ENCODE peak calls at places on chromosomes 11 and 22, in five cellular contexts. C is foreskin fibroblast, B is fibroblast of villous mesenchyme, W is GM06990, I is AG04450. Z is an unnamed sample.

GRCh38 chr22:41034741-41035140 is 57.7 kb upstream of the EP300 start:
- DNase-seq in C (no peak), W (no peak), B (no peak), I (no peak), Z (peak)

GRCh38 chr11:69449320-69450063 is 32.0 kb upstream of the LINC01488 start:
- DNase-seq in B (peak), C (peak), W (no peak), I (no peak), Z (peak)

GRCh38 chr11:34977039-34977906 is 60.9 kb downstream of the PDHX start:
- DNase-seq in W (no peak), C (peak), I (peak), B (peak), Z (no peak)

GRCh38 chr11:19336331-19336730 is 95.6 kb upstream of the E2F8 start:
- DNase-seq in W (no peak), I (no peak), B (no peak), C (no peak), Z (no peak)

GRCh38 chr22:44876921-44877320 is 124.5 kb downstream of the ARHGAP8 start:
- DNase-seq in C (no peak), W (no peak), I (no peak), B (no peak), Z (no peak)

GRCh38 chr22:16783930-16784354 is 41.3 kb downstream of the XKR3 start:
- DNase-seq in I (no peak), W (no peak), C (no peak), B (no peak), Z (no peak)

GRCh38 chr11:123478352-123478986 is 48.4 kb downstream of the GRAMD1B start:
- DNase-seq in I (peak), C (peak), B (peak), W (peak), Z (peak)

GRCh38 chr22:46587492-46588278 is 32.5 kb upstream of the GRAMD4 start:
- DNase-seq in B (no peak), C (no peak), W (peak), I (no peak), Z (peak)

GRCh38 chr22:37249946-37250345 is 5.9 kb upstream of the RAC2 start:
- DNase-seq in W (no peak), B (no peak), I (no peak), C (no peak), Z (no peak)

GRCh38 chr11:46639197-46639839 is 22.0 kb downstream of the ATG13 start:
- DNase-seq in C (no peak), B (no peak), W (no peak), I (no peak), Z (no peak)

GRCh38 chr11:89613916-89614315 is 96.2 kb upstream of the TRIM77 start:
- DNase-seq in W (no peak), C (no peak), B (no peak), I (no peak), Z (no peak)

GRCh38 chr11:129972596-129972995 is 30.0 kb downstream of the PRDM10 start:
- DNase-seq in I (no peak), C (no peak), B (no peak), W (no peak), Z (no peak)

GRCh38 chr11:67406969-67407699 is 3.3 kb downstream of the TBC1D10C start:
- DNase-seq in C (no peak), W (no peak), I (no peak), B (no peak), Z (no peak)

GRCh38 chr11:66766681-66767080 is 37.7 kb upstream of the SPTBN2 start:
- DNase-seq in W (no peak), C (no peak), B (no peak), I (no peak), Z (no peak)

GRCh38 chr11:6201486-6201885 is 2.5 kb downstream of the OR52W1 start:
- DNase-seq in W (no peak), B (peak), I (no peak), C (no peak), Z (peak)

GRCh38 chr11:12717851-12718291 is 43.6 kb downstream of the TEAD1 start:
- DNase-seq in C (no peak), W (peak), B (no peak), I (no peak), Z (no peak)

GRCh38 chr22:49994361-49995058 is 18.1 kb downstream of the IL17REL start:
- DNase-seq in W (no peak), I (no peak), C (no peak), B (no peak), Z (no peak)

GRCh38 chr22:49704345-49705215 is 123.1 kb downstream of the BRD1 start:
- DNase-seq in B (no peak), I (no peak), W (no peak), C (no peak), Z (peak)

GRCh38 chr11:37450613-37451012 is 852.6 kb upstream of the RAG2 start:
- DNase-seq in I (no peak), B (no peak), C (peak), W (peak), Z (no peak)

GRCh38 chr11:86559311-86559945 is 113.0 kb downstream of the ME3 start:
- DNase-seq in B (peak), C (no peak), W (no peak), I (no peak), Z (no peak)

GRCh38 chr11:87317441-87317840 is 279.7 kb downstream of the TMEM135 start:
- DNase-seq in I (no peak), W (no peak), C (no peak), B (no peak), Z (no peak)

GRCh38 chr11:126518130-126518995 is 162.9 kb downstream of the ST3GAL4 start:
- DNase-seq in C (no peak), W (no peak), I (no peak), B (no peak), Z (no peak)

GRCh38 chr11:19868871-19869270 is 156.2 kb downstream of the NAV2 start:
- DNase-seq in B (no peak), W (no peak), I (no peak), C (no peak), Z (no peak)

GRCh38 chr11:126993599-126993998 is 7.0 kb downstream of the KIRREL3 start:
- DNase-seq in I (no peak), B (peak), C (peak), W (no peak), Z (no peak)

GRCh38 chr22:43970037-43970747 is 14.9 kb downstream of the SAMM50 start:
- DNase-seq in I (no peak), C (no peak), B (no peak), W (no peak), Z (no peak)

GRCh38 chr11:118142809-118143208 is 9.8 kb downstream of the SCN4B start:
- DNase-seq in I (no peak), B (no peak), W (no peak), C (no peak), Z (peak)

GRCh38 chr11:115406404-115406803 is 97.8 kb downstream of the CADM1 start:
- DNase-seq in B (no peak), W (no peak), I (no peak), C (no peak), Z (no peak)

GRCh38 chr11:12128191-12128841 is 17.9 kb downstream of the MICAL2 start:
- DNase-seq in B (peak), W (no peak), C (no peak), I (no peak), Z (no peak)

GRCh38 chr22:46500201-46500600 is 37.2 kb downstream of the CELSR1 start:
- DNase-seq in C (no peak), W (no peak), B (no peak), I (no peak), Z (no peak)

GRCh38 chr11:117840881-117841581 is 16.5 kb upstream of the FXYD2 start:
- DNase-seq in C (no peak), W (no peak), I (no peak), B (no peak), Z (no peak)

GRCh38 chr11:93169950-93170561 is 27.7 kb downstream of the SLC36A4 start:
- DNase-seq in C (peak), W (no peak), B (peak), I (peak), Z (no peak)

GRCh38 chr22:44031111-44031963 is 7.2 kb downstream of the PARVB start:
- DNase-seq in W (no peak), C (no peak), B (no peak), I (no peak), Z (no peak)

GRCh38 chr11:65488273-65489058 is 10.4 kb upstream of the MALAT1 start:
- DNase-seq in I (no peak), W (no peak), B (peak), C (peak), Z (no peak)

GRCh38 chr11:15720460-15720859 is 605.7 kb downstream of the INSC start:
- DNase-seq in I (no peak), W (no peak), C (no peak), B (peak), Z (no peak)

GRCh38 chr22:22076937-22077703 is 94.5 kb upstream of the TOP3B start:
- DNase-seq in W (no peak), I (no peak), B (peak), C (peak), Z (no peak)

GRCh38 chr22:40345271-40345670 is 1.0 kb upstream of the ADSL start:
- DNase-seq in C (peak), B (peak), W (peak), I (no peak), Z (no peak)

GRCh38 chr11:75513250-75513649 is 12.5 kb downstream of the GDPD5 start:
- DNase-seq in I (no peak), C (no peak), B (no peak), W (no peak), Z (no peak)

GRCh38 chr11:86934263-86934932 is 20.8 kb downstream of the FZD4 start:
- DNase-seq in B (no peak), I (no peak), C (no peak), W (no peak), Z (no peak)

GRCh38 chr11:88337342-88338222 is at the start of gene CTSC:
- DNase-seq in B (peak), C (peak), I (peak), W (peak), Z (peak)
- TF ChIP-seq CTCF in B (no peak), C (no peak), I (no peak), W (no peak), Z (no peak)

DNA sequence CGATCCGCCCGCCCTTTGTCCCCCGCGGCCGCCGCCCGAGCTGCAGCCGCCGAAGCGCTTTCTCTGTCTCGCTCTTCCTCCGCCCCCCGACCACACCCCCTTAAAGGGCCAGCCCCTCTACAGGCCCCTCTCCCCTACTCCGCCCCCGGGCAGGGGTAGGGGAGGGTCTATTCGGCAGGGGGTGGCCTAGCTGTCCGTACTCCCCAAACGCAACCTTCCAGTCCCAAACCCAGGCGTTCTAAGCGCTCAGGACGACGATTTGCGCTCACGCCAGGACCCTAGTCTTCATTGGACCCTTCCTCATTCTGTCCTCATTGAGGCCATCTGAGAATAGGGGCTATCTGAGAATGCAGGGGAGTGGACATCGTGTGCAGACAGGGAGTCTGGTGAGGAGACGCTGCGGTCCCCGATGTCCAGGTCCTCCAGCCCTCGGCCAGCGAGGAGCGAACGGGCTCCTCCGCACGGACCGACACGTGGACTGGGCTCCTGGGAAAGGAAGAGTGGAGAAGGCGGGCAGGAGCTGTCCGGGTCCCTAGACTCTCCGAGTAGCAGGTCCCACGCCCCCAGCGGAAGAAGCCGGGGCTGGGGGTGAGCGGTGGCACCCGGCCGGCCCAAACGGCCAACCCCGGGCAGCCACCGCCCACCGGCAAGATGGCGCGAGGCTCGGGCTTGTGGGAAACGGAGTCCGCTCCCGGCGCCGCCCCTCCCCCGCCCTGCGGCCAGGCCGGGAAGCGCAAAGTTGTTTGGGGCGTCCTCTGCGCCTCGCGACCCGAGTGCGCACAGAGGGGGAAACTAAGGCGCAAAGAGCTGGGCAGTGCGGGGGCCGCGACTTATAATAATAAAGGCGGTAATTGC is at the start of gene PPP1R14B:
- DNase-seq in W (peak), C (peak), B (peak), I (peak), Z (peak)
- TF ChIP-seq CTCF in W (no peak), C (no peak), B (no peak), I (peak), Z (no peak)

GRCh38 chr11:59187020-59187419 is 15.1 kb downstream of the DTX4 start:
- DNase-seq in B (no peak), I (no peak), W (no peak), C (no peak), Z (no peak)

GRCh38 chr11:59187587-59187986 is 15.7 kb downstream of the DTX4 start:
- DNase-seq in C (no peak), B (peak), I (peak), W (no peak), Z (no peak)

GRCh38 chr11:59185412-59185811 is 13.5 kb downstream of the DTX4 start:
- DNase-seq in I (no peak), C (no peak), W (no peak), B (no peak), Z (no peak)

GRCh38 chr11:59184876-59185275 is 12.9 kb downstream of the DTX4 start:
- DNase-seq in I (no peak), W (no peak), C (no peak), B (no peak), Z (no peak)

DNA sequence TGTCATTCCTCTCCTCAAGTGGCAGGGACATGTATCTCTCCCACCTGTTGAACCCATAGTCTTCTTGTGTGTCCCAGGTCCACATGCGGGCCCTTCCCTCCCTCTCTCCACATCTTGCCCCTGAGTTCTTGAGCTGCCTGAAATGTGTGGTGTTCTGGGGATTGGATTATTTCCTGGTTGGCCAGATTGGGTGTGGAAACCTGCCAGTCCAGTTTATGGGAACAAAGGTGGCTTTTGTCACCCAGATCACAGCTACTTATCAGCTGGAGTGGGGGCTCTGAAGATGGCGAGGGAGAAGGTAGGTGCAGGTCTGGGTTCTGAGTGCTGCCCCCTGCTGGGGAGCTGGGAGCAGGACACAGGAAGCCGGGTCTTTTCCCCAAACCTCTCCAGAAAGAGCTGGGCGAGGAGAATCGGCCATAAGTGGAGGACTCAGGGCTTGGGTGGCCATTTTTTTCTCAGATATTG is 14.2 kb downstream of the DTX4 start:
- DNase-seq in W (no peak), I (no peak), B (no peak), C (no peak), Z (no peak)
- TF ChIP-seq CTCF in W (peak), I (peak), B (peak), C (peak), Z (peak)

DNA sequence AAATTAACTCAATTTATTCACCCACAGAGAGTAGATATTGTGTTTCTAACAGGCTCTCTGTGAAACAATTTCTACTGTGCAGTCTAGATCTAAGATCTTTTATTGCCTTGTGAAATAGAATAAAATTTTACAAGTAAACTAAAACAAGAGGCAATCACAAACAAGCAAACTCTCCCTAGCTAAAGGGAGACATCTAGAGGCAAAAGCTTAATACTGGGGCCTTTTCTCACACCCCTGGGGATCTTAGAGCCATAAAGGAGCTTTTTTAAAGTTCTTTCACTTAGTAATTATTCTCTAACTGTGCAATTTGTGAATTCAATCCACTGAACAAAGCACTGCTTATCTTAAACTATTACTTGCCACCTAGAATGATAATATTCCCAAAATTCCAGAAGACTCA is 19.7 kb downstream of the ALG9 start:
- DNase-seq in W (no peak), B (peak), C (no peak), I (no peak), Z (no peak)
- TF ChIP-seq CTCF in W (peak), B (peak), C (peak), I (peak), Z (peak)

GRCh38 chr11:70783821-70784220 is 385.5 kb downstream of the CTTN start:
- DNase-seq in W (no peak), C (no peak), I (no peak), B (no peak), Z (no peak)
- TF ChIP-seq CTCF in W (no peak), C (no peak), I (no peak), B (no peak), Z (no peak)

GRCh38 chr11:9563196-9563730 is 10.2 kb upstream of the WEE1 start:
- DNase-seq in C (no peak), W (no peak), I (no peak), B (no peak), Z (no peak)
- TF ChIP-seq CTCF in C (no peak), W (no peak), I (no peak), B (no peak), Z (no peak)

DNA sequence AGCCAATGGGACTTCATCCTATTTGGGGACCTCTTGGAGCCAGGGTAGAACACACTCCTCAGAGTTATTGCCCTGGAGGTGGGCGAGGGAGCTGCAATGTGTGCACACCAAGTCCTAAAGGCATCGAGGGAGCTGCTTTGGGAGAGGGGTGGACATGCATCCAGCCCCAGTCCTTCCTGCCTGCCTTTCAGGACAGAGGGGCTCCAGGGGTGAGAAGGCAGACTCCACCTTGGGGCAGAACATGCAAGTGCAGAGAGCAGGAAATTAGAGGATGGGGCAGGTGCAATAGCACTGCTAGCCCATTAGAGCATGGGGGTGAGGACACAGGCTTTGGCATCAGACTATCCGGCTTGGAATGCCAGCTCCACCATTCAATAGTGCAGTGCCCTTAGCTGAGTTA is 288.5 kb downstream of the OPCML start:
- DNase-seq in B (no peak), W (no peak), I (no peak), C (no peak), Z (no peak)
- TF ChIP-seq CTCF in B (no peak), W (no peak), I (no peak), C (no peak), Z (no peak)

GRCh38 chr11:128889657-128890213 is 1.4 kb upstream of the KCNJ5 start:
- DNase-seq in C (no peak), I (no peak), B (no peak), W (no peak), Z (no peak)

GRCh38 chr11:128884703-128885338 is 6.3 kb upstream of the KCNJ5 start:
- DNase-seq in W (no peak), I (peak), B (peak), C (peak), Z (no peak)

GRCh38 chr11:128888034-128888985 is 2.8 kb upstream of the KCNJ5 start:
- DNase-seq in C (no peak), W (no peak), B (no peak), I (no peak), Z (no peak)

GRCh38 chr11:128884054-128884453 is 7.1 kb upstream of the KCNJ5 start:
- DNase-seq in B (no peak), I (no peak), C (no peak), W (no peak), Z (no peak)

DNA sequence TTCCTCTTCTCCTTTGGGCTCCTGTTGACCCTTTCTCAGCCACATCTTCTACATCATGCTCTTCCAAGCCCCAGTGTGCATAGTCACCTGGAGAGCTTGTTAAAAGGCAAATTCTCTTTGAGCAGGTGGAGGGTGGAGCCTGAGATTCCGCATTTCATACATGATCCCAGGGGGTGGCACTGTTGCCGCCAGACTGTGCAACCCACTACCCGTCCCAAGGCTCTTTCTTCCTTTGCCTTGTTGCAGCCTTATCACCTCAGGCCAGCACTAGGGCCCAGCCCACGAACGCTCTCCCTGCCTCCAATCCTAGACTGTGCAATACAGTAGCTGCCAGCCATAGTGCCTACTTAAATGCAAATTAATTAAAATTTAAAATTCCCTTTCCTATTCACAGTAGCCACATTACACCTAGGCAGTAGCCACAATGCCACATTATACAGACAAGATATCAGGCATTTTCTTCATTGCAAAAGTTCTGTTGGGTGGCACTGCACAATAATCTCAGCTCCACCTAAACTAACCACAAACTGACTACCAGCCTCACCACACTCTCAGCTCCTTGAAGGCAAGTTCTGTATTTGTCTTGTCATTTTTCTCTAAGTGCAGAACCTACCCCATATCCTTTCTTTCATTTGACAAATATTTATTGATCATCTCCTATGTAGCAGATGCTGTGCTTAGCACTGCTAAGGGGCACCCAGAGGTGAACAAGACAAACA is 4.6 kb upstream of the KCNJ5 start:
- DNase-seq in B (peak), I (no peak), W (no peak), C (no peak), Z (no peak)
- TF ChIP-seq CTCF in B (peak), I (peak), W (no peak), C (no peak), Z (peak)

GRCh38 chr11:61567286-61568061 is 13.4 kb downstream of the SYT7 start:
- DNase-seq in C (peak), W (peak), I (peak), B (peak), Z (peak)
- TF ChIP-seq CTCF in C (peak), W (no peak), I (peak), B (peak), Z (no peak)